ENCODE peak calls at places on chromosomes 7 and 10, in six cellular contexts. B is mesothelial cell of epicardium, R is breast epithelium, D is T-helper 2 cell, F is GM04504, M is GM23248. P is an unnamed sample.

GRCh38 chr10:9209105-9209798 is 1154.8 kb downstream of the GATA3 start:
- DNase-seq in B (peak), R (peak), D (peak), F (peak), M (peak), P (peak)

GRCh38 chr10:69086131-69086530 is 1.8 kb upstream of the SRGN start:
- DNase-seq in B (no peak), R (no peak), D (no peak), F (no peak), M (peak), P (no peak)

GRCh38 chr7:20561908-20562307 is 53.6 kb upstream of the ABCB5 start:
- DNase-seq in B (no peak), R (no peak), D (no peak), F (no peak), M (no peak), P (no peak)

GRCh38 chr7:107446531-107446930 is 23.3 kb upstream of the GPR22 start:
- DNase-seq in B (no peak), R (no peak), D (no peak), F (peak), M (peak), P (no peak)

GRCh38 chr7:150803161-150803860 is 2.7 kb downstream of the TMEM176A start:
- DNase-seq in B (no peak), R (no peak), D (no peak), F (no peak), M (no peak), P (no peak)

GRCh38 chr7:139620676-139621344 is 97.3 kb downstream of the CLEC2L start:
- DNase-seq in B (no peak), R (no peak), D (no peak), F (no peak), M (peak), P (peak)

GRCh38 chr7:85456254-85456653 is 269.4 kb upstream of the SEMA3D start:
- DNase-seq in B (no peak), R (no peak), D (no peak), F (no peak), M (no peak), P (no peak)

GRCh38 chr10:4048245-4048864 is 263.3 kb upstream of the KLF6 start:
- DNase-seq in B (no peak), R (no peak), D (no peak), F (no peak), M (no peak), P (no peak)

GRCh38 chr7:94115316-94115715 is 111.2 kb upstream of the BET1 start:
- DNase-seq in B (no peak), R (no peak), D (no peak), F (no peak), M (peak), P (no peak)

GRCh38 chr10:61404771-61405170 is 48.4 kb downstream of the TMEM26 start:
- DNase-seq in B (no peak), R (no peak), D (no peak), F (peak), M (peak), P (no peak)

GRCh38 chr10:12241810-12242529 is 46.0 kb downstream of the CDC123 start:
- DNase-seq in B (no peak), R (no peak), D (no peak), F (no peak), M (no peak), P (no peak)

GRCh38 chr7:96426027-96426426 is 104.1 kb upstream of the SLC25A13 start:
- DNase-seq in B (no peak), R (no peak), D (no peak), F (no peak), M (no peak), P (no peak)

GRCh38 chr7:67484244-67484751 is 487.7 kb downstream of the TYW1 start:
- DNase-seq in B (peak), R (peak), D (no peak), F (peak), M (peak), P (no peak)

GRCh38 chr10:90321132-90321816 is 536.6 kb downstream of the HTR7 start:
- DNase-seq in B (no peak), R (no peak), D (no peak), F (no peak), M (peak), P (no peak)

GRCh38 chr10:91756286-91756685 is 41.9 kb upstream of the TNKS2 start:
- DNase-seq in B (no peak), R (no peak), D (no peak), F (peak), M (peak), P (no peak)

GRCh38 chr7:122304604-122304975 is at the start of gene FEZF1:
- DNase-seq in B (no peak), R (no peak), D (no peak), F (no peak), M (peak), P (no peak)